ENCODE peak calls at places on chromosomes 1 and 21, in five cellular contexts. M, P, E, J and H are unnamed samples.

GRCh38 chr1:247266053-247266452 is 10.2 kb downstream of the VN1R5 start:
- DNase-seq in M (peak), E (no peak), P (peak), J (no peak), H (peak)

GRCh38 chr21:26842300-26842699 is 2.9 kb downstream of the ADAMTS1 start:
- DNase-seq in P (peak), E (no peak), M (no peak), J (no peak), H (no peak)

GRCh38 chr1:35646043-35646442 is 4.7 kb upstream of the PSMB2 start:
- DNase-seq in E (no peak), M (no peak), J (no peak), P (peak), H (no peak)

GRCh38 chr1:3577711-3578432 is 33.4 kb downstream of the MEGF6 start:
- DNase-seq in J (no peak), M (no peak), P (no peak), E (no peak), H (no peak)

GRCh38 chr21:26795866-26796329 is 49.3 kb downstream of the ADAMTS1 start:
- DNase-seq in M (peak), E (no peak), P (peak), J (peak), H (peak)

GRCh38 chr1:199113265-199113869 is 474.5 kb downstream of the PTPRC start:
- DNase-seq in E (peak), P (peak), J (peak), M (peak), H (peak)

GRCh38 chr1:151612506-151613274 is 840 bp downstream of the SNX27 start:
- DNase-seq in E (no peak), M (no peak), J (no peak), P (no peak), H (no peak)

GRCh38 chr1:24986372-24986979 is 56.4 kb upstream of the RUNX3 start:
- DNase-seq in M (no peak), P (no peak), J (no peak), E (no peak), H (no peak)

GRCh38 chr1:52552236-52552504 is 722 bp downstream of the TUT4 start:
- DNase-seq in J (peak), P (peak), E (peak), M (peak), H (peak)

GRCh38 chr1:43913051-43913501 is 20.5 kb upstream of the ARTN start:
- DNase-seq in E (no peak), M (no peak), P (no peak), J (no peak), H (peak)

GRCh38 chr1:8660455-8660854 is 157.0 kb downstream of the RERE start:
- DNase-seq in J (no peak), P (peak), E (no peak), M (peak), H (peak)

GRCh38 chr21:45788635-45789506 is 145.3 kb downstream of the PCBP3 start:
- DNase-seq in E (no peak), J (no peak), M (peak), P (no peak), H (no peak)

GRCh38 chr1:26706315-26706714 is 10.5 kb downstream of the ARID1A start:
- DNase-seq in E (no peak), P (no peak), M (no peak), J (no peak), H (no peak)

GRCh38 chr1:165910764-165911421 is 83.5 kb downstream of the UCK2 start:
- DNase-seq in M (no peak), E (no peak), P (no peak), J (no peak), H (no peak)

GRCh38 chr1:51671527-51672325 is 54.8 kb downstream of the OSBPL9 start:
- DNase-seq in P (no peak), E (no peak), J (peak), M (no peak), H (no peak)

GRCh38 chr1:149986486-149987296 is 23.8 kb downstream of the OTUD7B start:
- DNase-seq in J (no peak), E (no peak), P (peak), M (no peak), H (peak)

GRCh38 chr1:53511933-53512806 is 53.0 kb downstream of the DMRTB1 start:
- DNase-seq in J (no peak), E (no peak), M (peak), P (peak), H (peak)

GRCh38 chr1:31579374-31579773 is 3.1 kb downstream of the TINAGL1 start:
- DNase-seq in J (no peak), P (no peak), M (no peak), E (no peak), H (no peak)

GRCh38 chr1:52574594-52574993 is 21.7 kb upstream of the TUT4 start:
- DNase-seq in E (no peak), J (no peak), M (peak), P (peak), H (peak)

GRCh38 chr1:159958721-159959380 is 4.8 kb upstream of the SLAMF9 start:
- DNase-seq in E (no peak), J (no peak), M (no peak), P (no peak), H (no peak)

GRCh38 chr1:39648496-39648895 is 9.1 kb upstream of the HEYL start:
- DNase-seq in P (no peak), E (no peak), J (no peak), M (no peak), H (no peak)

GRCh38 chr1:47449702-47450552 is 12.1 kb downstream of the FOXD2 start:
- DNase-seq in E (no peak), P (peak), J (no peak), M (no peak), H (no peak)

GRCh38 chr1:165954940-165955339 is 127.5 kb downstream of the UCK2 start:
- DNase-seq in J (no peak), P (no peak), E (no peak), M (no peak), H (no peak)

GRCh38 chr1:206001476-206001888 is 1.7 kb downstream of the RAB7B start:
- DNase-seq in P (peak), E (no peak), M (peak), J (no peak), H (peak)

GRCh38 chr1:94215955-94216354 is 21.4 kb downstream of the ARHGAP29 start:
- DNase-seq in P (peak), J (no peak), E (no peak), M (peak), H (no peak)

GRCh38 chr1:186828612-186829542 is at the start of gene PLA2G4A:
- DNase-seq in E (no peak), J (no peak), P (peak), M (peak), H (peak)

GRCh38 chr1:232678185-232678886 is 48.4 kb upstream of the SIPA1L2 start:
- DNase-seq in M (peak), J (peak), P (peak), E (no peak), H (peak)

GRCh38 chr21:40830836-40831235 is 16.1 kb downstream of the DSCAM start:
- DNase-seq in E (no peak), M (no peak), J (no peak), P (no peak), H (no peak)

GRCh38 chr1:37478451-37478871 is 4.1 kb downstream of the ZC3H12A start:
- DNase-seq in P (peak), E (peak), J (no peak), M (peak), H (peak)

GRCh38 chr21:14120091-14120734 is 90.5 kb downstream of the LIPI start:
- DNase-seq in J (no peak), P (peak), M (peak), E (no peak), H (no peak)

GRCh38 chr1:109730666-109731065 is 10.2 kb downstream of the GSTM3 start:
- DNase-seq in E (no peak), P (no peak), J (no peak), M (no peak), H (no peak)

GRCh38 chr1:244209955-244210354 is 158.9 kb downstream of the ZBTB18 start:
- DNase-seq in E (no peak), J (no peak), P (peak), M (no peak), H (no peak)

GRCh38 chr1:119874186-119874585 is 22.1 kb downstream of the ADAM30 start:
- DNase-seq in P (peak), E (no peak), J (no peak), M (no peak), H (no peak)

GRCh38 chr1:235397733-235398132 is 30.5 kb downstream of the TBCE start:
- DNase-seq in E (no peak), M (peak), P (peak), J (no peak), H (peak)

GRCh38 chr1:59601032-59601431 is 213.7 kb upstream of the HOOK1 start:
- DNase-seq in P (no peak), M (no peak), J (no peak), E (no peak), H (no peak)

GRCh38 chr1:30321996-30322858 is 401.2 kb downstream of the MATN1 start:
- DNase-seq in E (no peak), J (no peak), P (no peak), M (no peak), H (no peak)

GRCh38 chr1:210464519-210465039 is 135.9 kb downstream of the HHAT start:
- DNase-seq in E (no peak), P (peak), M (peak), J (peak), H (peak)

GRCh38 chr1:181044449-181044966 is 10.7 kb downstream of the MR1 start:
- DNase-seq in M (peak), P (peak), J (no peak), E (no peak), H (peak)

GRCh38 chr1:10470043-10470442 is 2.3 kb downstream of the DFFA start:
- DNase-seq in P (no peak), M (no peak), E (no peak), J (no peak), H (no peak)